ENCODE peak calls at places on chromosomes 13 and 19, in seven cellular contexts. M, U, F, B, X, Y and N are unnamed samples.

GRCh38 chr19:13063461-13064091 is 39.1 kb downstream of the LYL1 start:
- DNase-seq in M (no peak), B (no peak), U (no peak), X (no peak), F (no peak), Y (no peak), N (no peak)

GRCh38 chr13:74251778-74252519 is 117.7 kb upstream of the KLF12 start:
- DNase-seq in F (peak), U (no peak), Y (no peak), B (no peak), M (no peak), X (no peak), N (no peak)

GRCh38 chr19:5289060-5289990 is 51.3 kb downstream of the PTPRS start:
- DNase-seq in B (no peak), M (no peak), U (no peak), F (no peak), X (no peak), Y (no peak), N (no peak)

GRCh38 chr13:72437458-72437857 is 290.0 kb downstream of the MZT1 start:
- DNase-seq in Y (no peak), F (peak), B (no peak), U (peak), X (no peak), M (no peak), N (peak)

GRCh38 chr13:67303661-67304333 is 73.7 kb upstream of the PCDH9 start:
- DNase-seq in F (no peak), U (no peak), M (no peak), B (no peak), Y (no peak), X (no peak), N (no peak)

GRCh38 chr19:4732680-4733114 is 9.1 kb upstream of the DPP9 start:
- DNase-seq in X (peak), F (peak), U (peak), B (no peak), M (peak), Y (no peak), N (peak)

GRCh38 chr13:85724554-85725432 is 74.4 kb downstream of the SLITRK6 start:
- DNase-seq in X (no peak), M (no peak), U (no peak), B (no peak), F (no peak), Y (no peak), N (no peak)

GRCh38 chr19:49808762-49809154 is 4.3 kb downstream of the FUZ start:
- DNase-seq in Y (peak), F (peak), M (peak), B (peak), X (peak), U (peak), N (peak)